ENCODE peak calls at places on chromosomes 11 and 22, in six cellular contexts. One of them, this sample, is unnamed.
A peak's percentile ranks its signal among the peaks of the same experiment; 100 is the strongest.

GRCh38 chr11:45253640-45254039 is 32.5 kb downstream of the SYT13 start:
- DNase-seq in mesenchymal stem cell: no peak
- DNase-seq in trophoblast cell: no peak
- DNase-seq in IMR-90: no peak
- DNase-seq in neuronal stem cell: no peak
- DNase-seq in H1: no peak
- DNase-seq in this sample: no peak

GRCh38 chr11:69278091-69278867 is 15.7 kb upstream of the MYEOV start:
- DNase-seq in mesenchymal stem cell: no peak
- DNase-seq in IMR-90: no peak
- DNase-seq in neuronal stem cell: no peak
- DNase-seq in H1: no peak
- DNase-seq in trophoblast cell: peak; percentile 23
- DNase-seq in this sample: no peak

GRCh38 chr11:35347921-35348331 is 71.4 kb downstream of the SLC1A2 start:
- DNase-seq in H1: no peak
- DNase-seq in mesenchymal stem cell: no peak
- DNase-seq in trophoblast cell: peak; percentile 43
- DNase-seq in neuronal stem cell: no peak
- DNase-seq in IMR-90: peak; percentile 67
- DNase-seq in this sample: peak; percentile 13

GRCh38 chr22:41181349-41182241 is 23.5 kb upstream of the L3MBTL2 start:
- DNase-seq in IMR-90: peak; percentile 66
- DNase-seq in H1: no peak
- DNase-seq in neuronal stem cell: no peak
- DNase-seq in mesenchymal stem cell: peak; percentile 90
- DNase-seq in trophoblast cell: peak; percentile 94
- DNase-seq in this sample: peak; percentile 78

GRCh38 chr22:35531202-35531601 is 9.4 kb upstream of the RASD2 start:
- DNase-seq in H1: no peak
- DNase-seq in mesenchymal stem cell: no peak
- DNase-seq in trophoblast cell: no peak
- DNase-seq in neuronal stem cell: no peak
- DNase-seq in IMR-90: no peak
- DNase-seq in this sample: no peak

GRCh38 chr22:45996241-45997076 is 19.5 kb upstream of the WNT7B start:
- DNase-seq in H1: no peak
- DNase-seq in trophoblast cell: peak; percentile 38
- DNase-seq in neuronal stem cell: no peak
- DNase-seq in mesenchymal stem cell: peak; percentile 79
- DNase-seq in IMR-90: peak; percentile 42
- DNase-seq in this sample: no peak

GRCh38 chr11:79273781-79274180 is 167.0 kb downstream of the TENM4 start:
- DNase-seq in mesenchymal stem cell: no peak
- DNase-seq in IMR-90: no peak
- DNase-seq in H1: no peak
- DNase-seq in trophoblast cell: no peak
- DNase-seq in neuronal stem cell: no peak
- DNase-seq in this sample: peak; percentile 78

GRCh38 chr11:45148276-45148675 is 1.8 kb downstream of the PRDM11 start:
- DNase-seq in H1: no peak
- DNase-seq in IMR-90: no peak
- DNase-seq in trophoblast cell: no peak
- DNase-seq in mesenchymal stem cell: no peak
- DNase-seq in neuronal stem cell: no peak
- DNase-seq in this sample: no peak

GRCh38 chr11:57015679-57016078 is 27.0 kb downstream of the OR5AK2 start:
- DNase-seq in IMR-90: no peak
- DNase-seq in neuronal stem cell: no peak
- DNase-seq in mesenchymal stem cell: no peak
- DNase-seq in trophoblast cell: no peak
- DNase-seq in H1: no peak
- DNase-seq in this sample: no peak

GRCh38 chr11:111598546-111598945 is 3.7 kb upstream of the SIK2 start:
- DNase-seq in mesenchymal stem cell: no peak
- DNase-seq in IMR-90: peak; percentile 83
- DNase-seq in trophoblast cell: no peak
- DNase-seq in neuronal stem cell: no peak
- DNase-seq in H1: no peak
- DNase-seq in this sample: no peak

GRCh38 chr11:34274712-34275398 is 83.0 kb downstream of the ABTB2 start:
- DNase-seq in H1: no peak
- DNase-seq in neuronal stem cell: no peak
- DNase-seq in mesenchymal stem cell: peak; percentile 62
- DNase-seq in IMR-90: peak; percentile 98
- DNase-seq in trophoblast cell: peak; percentile 100
- DNase-seq in this sample: peak; percentile 56

GRCh38 chr11:64331569-64332371 is 8.2 kb upstream of the CCDC88B start:
- DNase-seq in H1: no peak
- DNase-seq in neuronal stem cell: no peak
- DNase-seq in trophoblast cell: peak; percentile 50
- DNase-seq in IMR-90: peak; percentile 87
- DNase-seq in mesenchymal stem cell: peak; percentile 90
- DNase-seq in this sample: peak; percentile 71

GRCh38 chr11:73193251-73194033 is 24.6 kb upstream of the P2RY2 start:
- DNase-seq in neuronal stem cell: no peak
- DNase-seq in mesenchymal stem cell: no peak
- DNase-seq in H1: no peak
- DNase-seq in IMR-90: no peak
- DNase-seq in trophoblast cell: no peak
- DNase-seq in this sample: no peak

GRCh38 chr11:64146036-64146943 is 19.6 kb downstream of the MACROD1 start:
- DNase-seq in trophoblast cell: peak; percentile 56
- DNase-seq in IMR-90: peak; percentile 37
- DNase-seq in H1: peak; percentile 69
- DNase-seq in neuronal stem cell: no peak
- DNase-seq in mesenchymal stem cell: peak; percentile 49
- DNase-seq in this sample: peak; percentile 73

GRCh38 chr11:116173946-116174911 is 598.6 kb downstream of the BUD13 start:
- DNase-seq in neuronal stem cell: no peak
- DNase-seq in mesenchymal stem cell: no peak
- DNase-seq in IMR-90: no peak
- DNase-seq in H1: no peak
- DNase-seq in trophoblast cell: no peak
- DNase-seq in this sample: peak; percentile 66

GRCh38 chr11:116387623-116388022 is 385.2 kb downstream of the BUD13 start:
- DNase-seq in trophoblast cell: no peak
- DNase-seq in H1: no peak
- DNase-seq in neuronal stem cell: no peak
- DNase-seq in IMR-90: no peak
- DNase-seq in mesenchymal stem cell: no peak
- DNase-seq in this sample: no peak

GRCh38 chr22:37708580-37709444 is 12.0 kb downstream of the TRIOBP start:
- DNase-seq in H1: no peak
- DNase-seq in mesenchymal stem cell: no peak
- DNase-seq in IMR-90: no peak
- DNase-seq in neuronal stem cell: no peak
- DNase-seq in trophoblast cell: no peak
- DNase-seq in this sample: no peak

GRCh38 chr22:37701121-37701786 is 4.4 kb downstream of the TRIOBP start:
- DNase-seq in IMR-90: peak; percentile 32
- DNase-seq in neuronal stem cell: no peak
- DNase-seq in mesenchymal stem cell: no peak
- DNase-seq in trophoblast cell: no peak
- DNase-seq in H1: no peak
- DNase-seq in this sample: no peak

GRCh38 chr22:37705205-37705604 is 8.4 kb downstream of the TRIOBP start:
- DNase-seq in trophoblast cell: no peak
- DNase-seq in H1: no peak
- DNase-seq in mesenchymal stem cell: no peak
- DNase-seq in neuronal stem cell: no peak
- DNase-seq in IMR-90: no peak
- DNase-seq in this sample: no peak

GRCh38 chr22:37703906-37704305 is 7.1 kb downstream of the TRIOBP start:
- DNase-seq in neuronal stem cell: no peak
- DNase-seq in IMR-90: peak; percentile 28
- DNase-seq in trophoblast cell: no peak
- DNase-seq in mesenchymal stem cell: no peak
- DNase-seq in H1: no peak
- DNase-seq in this sample: no peak

DNA sequence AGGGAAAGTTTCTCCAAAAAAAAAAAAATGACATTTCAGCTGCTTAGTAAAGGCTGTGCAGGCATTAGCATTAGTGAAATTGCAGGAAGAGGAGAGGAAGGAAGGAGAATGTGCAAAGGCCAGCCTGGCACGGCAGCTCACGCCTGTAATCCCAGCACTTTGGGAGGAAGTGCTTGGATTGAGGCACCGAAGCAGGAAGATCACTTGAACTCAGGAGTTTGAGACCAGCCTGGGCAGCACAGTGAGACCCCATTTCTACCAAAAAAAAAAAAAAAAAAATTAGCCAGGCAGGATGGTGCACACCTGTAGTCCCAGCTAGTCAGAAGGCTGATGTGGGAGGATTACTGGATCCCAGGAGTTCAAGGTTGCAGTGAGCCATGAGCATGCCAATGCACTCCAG is 7.8 kb downstream of the TRIOBP start:
- DNase-seq in IMR-90: no peak
- DNase-seq in mesenchymal stem cell: no peak
- DNase-seq in trophoblast cell: no peak
- DNase-seq in neuronal stem cell: no peak
- DNase-seq in H1: no peak
- DNase-seq in this sample: no peak
- H3K36me3 ChIP-seq in IMR-90: no peaks in the 10 kb centered on the region
- H3K36me3 ChIP-seq in mesenchymal stem cell: no peaks in the 10 kb centered on the region
- H3K36me3 ChIP-seq in trophoblast cell: no peaks in the 10 kb centered on the region
- H3K36me3 ChIP-seq in neuronal stem cell: no peaks in the 10 kb centered on the region
- H3K36me3 ChIP-seq in H1: peaks cover 5% of the 10 kb centered on the region
- H3K36me3 ChIP-seq in this sample: peaks cover 4% of the 10 kb centered on the region

GRCh38 chr11:129998107-129998506 is 4.5 kb downstream of the PRDM10 start:
- DNase-seq in H1: no peak
- DNase-seq in trophoblast cell: no peak
- DNase-seq in neuronal stem cell: no peak
- DNase-seq in mesenchymal stem cell: no peak
- DNase-seq in IMR-90: no peak
- DNase-seq in this sample: no peak
- H3K4me2 ChIP-seq in H1: no peak overlapping the region
- H3K4me2 ChIP-seq in trophoblast cell: no peak overlapping the region
- H3K4me2 ChIP-seq in neuronal stem cell: no peak overlapping the region
- H3K4me2 ChIP-seq in mesenchymal stem cell: no peak overlapping the region
- H3K4me2 ChIP-seq in IMR-90: no peak overlapping the region
- H3K4me2 ChIP-seq in this sample: no peak overlapping the region

GRCh38 chr11:77569046-77569445 is 20.7 kb upstream of the AQP11 start:
- DNase-seq in neuronal stem cell: no peak
- DNase-seq in trophoblast cell: no peak
- DNase-seq in IMR-90: no peak
- DNase-seq in H1: no peak
- DNase-seq in mesenchymal stem cell: no peak
- DNase-seq in this sample: no peak
- H3K23ac ChIP-seq in neuronal stem cell: no peak overlapping the region
- H3K23ac ChIP-seq in trophoblast cell: no peak overlapping the region
- H3K23ac ChIP-seq in IMR-90: no peak overlapping the region
- H3K23ac ChIP-seq in H1: no peak overlapping the region
- H3K23ac ChIP-seq in mesenchymal stem cell: no peak overlapping the region
- H3K23ac ChIP-seq in this sample: peak overlapping the region; percentile 37

GRCh38 chr11:763073-763463 is 14.2 kb downstream of the GATD1 start:
- DNase-seq in IMR-90: no peak
- DNase-seq in trophoblast cell: peak; percentile 57
- DNase-seq in mesenchymal stem cell: no peak
- DNase-seq in H1: no peak
- DNase-seq in neuronal stem cell: no peak
- DNase-seq in this sample: peak; percentile 55

GRCh38 chr11:762421-763072 is 14.7 kb downstream of the GATD1 start:
- DNase-seq in IMR-90: peak; percentile 74
- DNase-seq in mesenchymal stem cell: peak; percentile 75
- DNase-seq in H1: no peak
- DNase-seq in neuronal stem cell: no peak
- DNase-seq in trophoblast cell: peak; percentile 61
- DNase-seq in this sample: peak; percentile 48

GRCh38 chr11:764322-765024 is 12.8 kb downstream of the GATD1 start:
- DNase-seq in H1: no peak
- DNase-seq in neuronal stem cell: no peak
- DNase-seq in trophoblast cell: no peak
- DNase-seq in IMR-90: no peak
- DNase-seq in mesenchymal stem cell: no peak
- DNase-seq in this sample: no peak

GRCh38 chr11:763549-764321 is 13.6 kb downstream of the GATD1 start:
- DNase-seq in H1: no peak
- DNase-seq in neuronal stem cell: no peak
- DNase-seq in mesenchymal stem cell: no peak
- DNase-seq in IMR-90: no peak
- DNase-seq in trophoblast cell: no peak
- DNase-seq in this sample: no peak

GRCh38 chr11:761526-762108 is 14.4 kb downstream of the TALDO1 start:
- DNase-seq in IMR-90: no peak
- DNase-seq in H1: no peak
- DNase-seq in mesenchymal stem cell: no peak
- DNase-seq in trophoblast cell: no peak
- DNase-seq in neuronal stem cell: no peak
- DNase-seq in this sample: no peak
- H3K36me3 ChIP-seq in IMR-90: peaks cover 70% of the 10 kb centered on the region
- H3K36me3 ChIP-seq in H1: peaks cover 36% of the 10 kb centered on the region
- H3K36me3 ChIP-seq in mesenchymal stem cell: peaks cover 77% of the 10 kb centered on the region
- H3K36me3 ChIP-seq in trophoblast cell: peaks cover 76% of the 10 kb centered on the region
- H3K36me3 ChIP-seq in neuronal stem cell: peaks cover 44% of the 10 kb centered on the region
- H3K36me3 ChIP-seq in this sample: peaks cover 18% of the 10 kb centered on the region

GRCh38 chr22:33510429-33510904 is 409.8 kb downstream of the LARGE1 start:
- DNase-seq in neuronal stem cell: no peak
- DNase-seq in mesenchymal stem cell: no peak
- DNase-seq in H1: no peak
- DNase-seq in IMR-90: no peak
- DNase-seq in trophoblast cell: no peak
- DNase-seq in this sample: no peak

DNA sequence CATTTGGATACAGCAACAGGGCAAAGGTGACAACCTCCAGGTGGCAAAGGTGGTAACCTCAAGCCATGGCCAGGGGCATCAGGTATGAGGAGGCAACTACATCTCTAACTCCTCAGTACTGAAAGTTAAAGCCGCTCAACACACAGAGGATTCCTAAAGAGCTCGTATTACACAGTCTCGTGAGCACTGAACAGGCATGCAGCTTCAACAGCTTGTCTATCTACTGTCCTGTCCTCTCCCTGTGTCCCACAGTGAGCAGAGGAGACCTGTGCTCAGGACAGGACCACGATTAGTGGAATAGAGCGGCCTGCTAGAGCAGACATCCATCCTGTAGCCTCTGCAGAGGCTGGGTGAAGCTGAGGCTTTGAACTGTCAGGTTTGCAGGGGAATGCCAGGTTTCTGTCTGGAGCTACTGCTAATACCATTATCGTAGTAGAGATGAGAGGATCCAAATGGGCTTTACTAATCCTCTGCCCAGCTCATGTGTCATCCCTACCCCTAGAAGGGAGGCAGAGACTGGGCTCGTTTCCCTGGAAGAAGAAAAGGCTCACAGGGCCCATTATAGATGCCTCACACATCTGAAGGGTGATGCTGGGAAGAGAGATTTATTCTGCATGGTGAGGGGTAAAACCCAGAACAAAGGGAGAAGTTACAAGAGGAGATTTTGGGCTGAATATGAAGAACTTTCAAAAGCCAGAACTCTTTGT is 415.2 kb downstream of the LARGE1 start:
- DNase-seq in neuronal stem cell: no peak
- DNase-seq in trophoblast cell: no peak
- DNase-seq in IMR-90: no peak
- DNase-seq in H1: no peak
- DNase-seq in mesenchymal stem cell: no peak
- DNase-seq in this sample: no peak
- H3K4me2 ChIP-seq in neuronal stem cell: no peak overlapping the region
- H3K4me2 ChIP-seq in trophoblast cell: no peak overlapping the region
- H3K4me2 ChIP-seq in IMR-90: no peak overlapping the region
- H3K4me2 ChIP-seq in H1: no peak overlapping the region
- H3K4me2 ChIP-seq in mesenchymal stem cell: no peak overlapping the region
- H3K4me2 ChIP-seq in this sample: no peak overlapping the region